ENCODE peak calls at places on chromosome 11, in nine cellular contexts. One of them, this sample, is unnamed.

GRCh38 chr11:69962152-69962551 is 116.0 kb upstream of the ANO1 start:
- DNase-seq in HT1080: peak; percentile 82
- DNase-seq in HepG2: no peak
- DNase-seq in CD4-positive, CD25-positive, alpha-beta regulatory T cell: no peak
- DNase-seq in NCI-H1092: no peak
- DNase-seq in COR-L47: no peak
- DNase-seq in stomach: peak; percentile 57
- DNase-seq in activated naive CD4-positive, alpha-beta T cell: no peak
- DNase-seq in hippocampal formation: no peak
- DNase-seq in this sample: no peak

GRCh38 chr11:118435233-118435892 is 929 bp upstream of the KMT2A start:
- DNase-seq in HepG2: peak; percentile 75
- DNase-seq in activated naive CD4-positive, alpha-beta T cell: peak; percentile 56
- DNase-seq in COR-L47: peak; percentile 81
- DNase-seq in NCI-H1092: peak; percentile 90
- DNase-seq in hippocampal formation: peak; percentile 47
- DNase-seq in HT1080: peak; percentile 86
- DNase-seq in stomach: peak; percentile 53
- DNase-seq in CD4-positive, CD25-positive, alpha-beta regulatory T cell: peak; percentile 86
- DNase-seq in this sample: peak; percentile 53

GRCh38 chr11:47345890-47346563 is 6.5 kb downstream of the MYBPC3 start:
- DNase-seq in NCI-H1092: no peak
- DNase-seq in hippocampal formation: no peak
- DNase-seq in COR-L47: no peak
- DNase-seq in HepG2: no peak
- DNase-seq in activated naive CD4-positive, alpha-beta T cell: no peak
- DNase-seq in HT1080: no peak
- DNase-seq in CD4-positive, CD25-positive, alpha-beta regulatory T cell: no peak
- DNase-seq in stomach: no peak
- DNase-seq in this sample: no peak

GRCh38 chr11:77071671-77072605 is 5.2 kb downstream of the CAPN5 start:
- DNase-seq in CD4-positive, CD25-positive, alpha-beta regulatory T cell: no peak
- DNase-seq in activated naive CD4-positive, alpha-beta T cell: no peak
- DNase-seq in stomach: peak; percentile 25
- DNase-seq in hippocampal formation: no peak
- DNase-seq in NCI-H1092: no peak
- DNase-seq in COR-L47: no peak
- DNase-seq in HT1080: peak; percentile 61
- DNase-seq in HepG2: no peak
- DNase-seq in this sample: no peak

GRCh38 chr11:75858613-75859012 is 43.6 kb downstream of the UVRAG start:
- DNase-seq in CD4-positive, CD25-positive, alpha-beta regulatory T cell: no peak
- DNase-seq in activated naive CD4-positive, alpha-beta T cell: no peak
- DNase-seq in stomach: no peak
- DNase-seq in hippocampal formation: no peak
- DNase-seq in HepG2: no peak
- DNase-seq in NCI-H1092: no peak
- DNase-seq in HT1080: no peak
- DNase-seq in COR-L47: no peak
- DNase-seq in this sample: no peak

GRCh38 chr11:38582756-38583155 is 1984.7 kb upstream of the RAG2 start:
- DNase-seq in hippocampal formation: no peak
- DNase-seq in stomach: no peak
- DNase-seq in activated naive CD4-positive, alpha-beta T cell: no peak
- DNase-seq in HT1080: no peak
- DNase-seq in COR-L47: no peak
- DNase-seq in CD4-positive, CD25-positive, alpha-beta regulatory T cell: no peak
- DNase-seq in HepG2: no peak
- DNase-seq in NCI-H1092: no peak
- DNase-seq in this sample: no peak

GRCh38 chr11:131678658-131679340 is 308.4 kb downstream of the NTM start:
- DNase-seq in stomach: no peak
- DNase-seq in COR-L47: no peak
- DNase-seq in HT1080: no peak
- DNase-seq in HepG2: no peak
- DNase-seq in NCI-H1092: no peak
- DNase-seq in CD4-positive, CD25-positive, alpha-beta regulatory T cell: no peak
- DNase-seq in hippocampal formation: no peak
- DNase-seq in activated naive CD4-positive, alpha-beta T cell: no peak
- DNase-seq in this sample: no peak

GRCh38 chr11:76206327-76207081 is at the start of gene WNT11:
- DNase-seq in NCI-H1092: peak; percentile 16
- DNase-seq in COR-L47: peak; percentile 50
- DNase-seq in HepG2: no peak
- DNase-seq in HT1080: no peak
- DNase-seq in CD4-positive, CD25-positive, alpha-beta regulatory T cell: peak; percentile 44
- DNase-seq in hippocampal formation: no peak
- DNase-seq in activated naive CD4-positive, alpha-beta T cell: no peak
- DNase-seq in stomach: peak; percentile 71
- DNase-seq in this sample: no peak

GRCh38 chr11:132087148-132087547 is 716.7 kb downstream of the NTM start:
- DNase-seq in activated naive CD4-positive, alpha-beta T cell: no peak
- DNase-seq in hippocampal formation: no peak
- DNase-seq in stomach: no peak
- DNase-seq in HepG2: no peak
- DNase-seq in COR-L47: no peak
- DNase-seq in NCI-H1092: no peak
- DNase-seq in HT1080: no peak
- DNase-seq in CD4-positive, CD25-positive, alpha-beta regulatory T cell: no peak
- DNase-seq in this sample: no peak

GRCh38 chr11:57379732-57380131 is 1.2 kb downstream of the PRG3 start:
- DNase-seq in hippocampal formation: no peak
- DNase-seq in HT1080: no peak
- DNase-seq in stomach: no peak
- DNase-seq in activated naive CD4-positive, alpha-beta T cell: no peak
- DNase-seq in HepG2: no peak
- DNase-seq in COR-L47: no peak
- DNase-seq in NCI-H1092: no peak
- DNase-seq in CD4-positive, CD25-positive, alpha-beta regulatory T cell: no peak
- DNase-seq in this sample: no peak

GRCh38 chr11:45259607-45260006 is 26.5 kb downstream of the SYT13 start:
- DNase-seq in stomach: peak; percentile 80
- DNase-seq in NCI-H1092: no peak
- DNase-seq in hippocampal formation: no peak
- DNase-seq in COR-L47: no peak
- DNase-seq in activated naive CD4-positive, alpha-beta T cell: no peak
- DNase-seq in HepG2: peak; percentile 51
- DNase-seq in HT1080: peak; percentile 89
- DNase-seq in CD4-positive, CD25-positive, alpha-beta regulatory T cell: no peak
- DNase-seq in this sample: no peak

GRCh38 chr11:68352591-68352990 is 40.2 kb downstream of the LRP5 start:
- DNase-seq in CD4-positive, CD25-positive, alpha-beta regulatory T cell: no peak
- DNase-seq in HT1080: peak; percentile 6
- DNase-seq in COR-L47: no peak
- DNase-seq in hippocampal formation: no peak
- DNase-seq in stomach: no peak
- DNase-seq in NCI-H1092: no peak
- DNase-seq in HepG2: no peak
- DNase-seq in activated naive CD4-positive, alpha-beta T cell: no peak
- DNase-seq in this sample: no peak

GRCh38 chr11:76810151-76810853 is 27.1 kb downstream of the TSKU start:
- DNase-seq in stomach: no peak
- DNase-seq in hippocampal formation: peak; percentile 24
- DNase-seq in CD4-positive, CD25-positive, alpha-beta regulatory T cell: peak; percentile 64
- DNase-seq in NCI-H1092: peak; percentile 9
- DNase-seq in activated naive CD4-positive, alpha-beta T cell: no peak
- DNase-seq in HepG2: no peak
- DNase-seq in COR-L47: no peak
- DNase-seq in HT1080: peak; percentile 64
- DNase-seq in this sample: no peak

GRCh38 chr11:30218278-30218677 is 12.5 kb upstream of the FSHB start:
- DNase-seq in COR-L47: no peak
- DNase-seq in activated naive CD4-positive, alpha-beta T cell: no peak
- DNase-seq in HepG2: no peak
- DNase-seq in CD4-positive, CD25-positive, alpha-beta regulatory T cell: no peak
- DNase-seq in stomach: no peak
- DNase-seq in HT1080: no peak
- DNase-seq in NCI-H1092: no peak
- DNase-seq in hippocampal formation: no peak
- DNase-seq in this sample: no peak

GRCh38 chr11:77619576-77620198 is 17.9 kb downstream of the CLNS1A start:
- DNase-seq in hippocampal formation: no peak
- DNase-seq in COR-L47: peak; percentile 67
- DNase-seq in HT1080: peak; percentile 40
- DNase-seq in activated naive CD4-positive, alpha-beta T cell: no peak
- DNase-seq in CD4-positive, CD25-positive, alpha-beta regulatory T cell: peak; percentile 67
- DNase-seq in HepG2: peak; percentile 50
- DNase-seq in NCI-H1092: peak; percentile 55
- DNase-seq in stomach: no peak
- DNase-seq in this sample: no peak

GRCh38 chr11:62508336-62509058 is 38.1 kb downstream of the AHNAK start:
- DNase-seq in COR-L47: no peak
- DNase-seq in NCI-H1092: no peak
- DNase-seq in HT1080: peak; percentile 41
- DNase-seq in HepG2: peak; percentile 88
- DNase-seq in CD4-positive, CD25-positive, alpha-beta regulatory T cell: peak; percentile 11
- DNase-seq in hippocampal formation: peak; percentile 79
- DNase-seq in stomach: peak; percentile 78
- DNase-seq in activated naive CD4-positive, alpha-beta T cell: no peak
- DNase-seq in this sample: no peak

GRCh38 chr11:123505546-123506299 is 75.7 kb downstream of the GRAMD1B start:
- DNase-seq in stomach: no peak
- DNase-seq in NCI-H1092: peak; percentile 17
- DNase-seq in HepG2: no peak
- DNase-seq in COR-L47: no peak
- DNase-seq in CD4-positive, CD25-positive, alpha-beta regulatory T cell: no peak
- DNase-seq in HT1080: no peak
- DNase-seq in activated naive CD4-positive, alpha-beta T cell: no peak
- DNase-seq in hippocampal formation: no peak
- DNase-seq in this sample: no peak

GRCh38 chr11:11608783-11609232 is 13.0 kb downstream of the GALNT18 start:
- DNase-seq in NCI-H1092: no peak
- DNase-seq in hippocampal formation: no peak
- DNase-seq in HT1080: peak; percentile 58
- DNase-seq in activated naive CD4-positive, alpha-beta T cell: no peak
- DNase-seq in stomach: no peak
- DNase-seq in CD4-positive, CD25-positive, alpha-beta regulatory T cell: no peak
- DNase-seq in COR-L47: peak; percentile 13
- DNase-seq in HepG2: no peak
- DNase-seq in this sample: no peak

GRCh38 chr11:114330373-114330772 is 34.2 kb downstream of the NNMT start:
- DNase-seq in COR-L47: no peak
- DNase-seq in stomach: no peak
- DNase-seq in HT1080: no peak
- DNase-seq in HepG2: no peak
- DNase-seq in NCI-H1092: no peak
- DNase-seq in activated naive CD4-positive, alpha-beta T cell: no peak
- DNase-seq in hippocampal formation: no peak
- DNase-seq in CD4-positive, CD25-positive, alpha-beta regulatory T cell: no peak
- DNase-seq in this sample: no peak

GRCh38 chr11:107791343-107792048 is 67.1 kb downstream of the SLC35F2 start:
- DNase-seq in hippocampal formation: no peak
- DNase-seq in activated naive CD4-positive, alpha-beta T cell: no peak
- DNase-seq in stomach: no peak
- DNase-seq in CD4-positive, CD25-positive, alpha-beta regulatory T cell: no peak
- DNase-seq in HepG2: no peak
- DNase-seq in COR-L47: no peak
- DNase-seq in NCI-H1092: no peak
- DNase-seq in HT1080: no peak
- DNase-seq in this sample: no peak

GRCh38 chr11:77086521-77087472 is 15.8 kb upstream of the OMP start:
- DNase-seq in stomach: peak; percentile 80
- DNase-seq in NCI-H1092: no peak
- DNase-seq in hippocampal formation: no peak
- DNase-seq in HT1080: no peak
- DNase-seq in COR-L47: no peak
- DNase-seq in activated naive CD4-positive, alpha-beta T cell: no peak
- DNase-seq in HepG2: peak; percentile 39
- DNase-seq in CD4-positive, CD25-positive, alpha-beta regulatory T cell: no peak
- DNase-seq in this sample: no peak

GRCh38 chr11:693415-693831 is 1.6 kb downstream of the DEAF1 start:
- DNase-seq in NCI-H1092: no peak
- DNase-seq in COR-L47: peak; percentile 24
- DNase-seq in CD4-positive, CD25-positive, alpha-beta regulatory T cell: no peak
- DNase-seq in HT1080: no peak
- DNase-seq in stomach: no peak
- DNase-seq in HepG2: no peak
- DNase-seq in activated naive CD4-positive, alpha-beta T cell: no peak
- DNase-seq in hippocampal formation: no peak
- DNase-seq in this sample: no peak

GRCh38 chr11:47161134-47161854 is 15.4 kb downstream of the ARFGAP2 start:
- DNase-seq in HT1080: peak; percentile 68
- DNase-seq in CD4-positive, CD25-positive, alpha-beta regulatory T cell: peak; percentile 75
- DNase-seq in stomach: peak; percentile 71
- DNase-seq in activated naive CD4-positive, alpha-beta T cell: peak; percentile 43
- DNase-seq in HepG2: peak; percentile 63
- DNase-seq in COR-L47: peak; percentile 40
- DNase-seq in hippocampal formation: peak; percentile 32
- DNase-seq in NCI-H1092: peak; percentile 55
- DNase-seq in this sample: peak; percentile 38

GRCh38 chr11:24585192-24585591 is 88.3 kb downstream of the LUZP2 start:
- DNase-seq in COR-L47: no peak
- DNase-seq in NCI-H1092: no peak
- DNase-seq in stomach: no peak
- DNase-seq in activated naive CD4-positive, alpha-beta T cell: no peak
- DNase-seq in HT1080: no peak
- DNase-seq in HepG2: no peak
- DNase-seq in CD4-positive, CD25-positive, alpha-beta regulatory T cell: no peak
- DNase-seq in hippocampal formation: no peak
- DNase-seq in this sample: no peak

GRCh38 chr11:43981006-43981405 is 38.6 kb downstream of the C11orf96 start:
- DNase-seq in HepG2: no peak
- DNase-seq in NCI-H1092: no peak
- DNase-seq in HT1080: no peak
- DNase-seq in CD4-positive, CD25-positive, alpha-beta regulatory T cell: no peak
- DNase-seq in stomach: no peak
- DNase-seq in activated naive CD4-positive, alpha-beta T cell: no peak
- DNase-seq in COR-L47: no peak
- DNase-seq in hippocampal formation: no peak
- DNase-seq in this sample: no peak

GRCh38 chr11:21430532-21430931 is 761.1 kb downstream of the NELL1 start:
- DNase-seq in stomach: no peak
- DNase-seq in HepG2: no peak
- DNase-seq in COR-L47: no peak
- DNase-seq in CD4-positive, CD25-positive, alpha-beta regulatory T cell: no peak
- DNase-seq in activated naive CD4-positive, alpha-beta T cell: no peak
- DNase-seq in HT1080: peak; percentile 10
- DNase-seq in hippocampal formation: no peak
- DNase-seq in NCI-H1092: no peak
- DNase-seq in this sample: no peak

This sample was measured in activated T-helper 1 cell treated with Interleukin-2 at 50 U/mL for 16 hours.